ENCODE peak calls at places on chromosomes 16 and 17, in six cellular contexts. Q is WTC11, E is K562, L is H1, I is HCT116, R is HepG2. T is an unnamed sample.

GRCh38 chr16:25838724-25839186 is 147.0 kb downstream of the HS3ST4 start:
- DNase-seq in Q (peak; percentile 19), E (peak; percentile 57), L (peak; percentile 55), I (peak; percentile 27), R (peak; percentile 69), T (peak; percentile 11)

GRCh38 chr16:10080031-10080772 is 102.0 kb downstream of the GRIN2A start:
- DNase-seq in Q (no peak), E (no peak), L (no peak), I (peak; percentile 15), R (no peak), T (no peak)

GRCh38 chr16:648071-648785 is 937 bp upstream of the WDR90 start:
- DNase-seq in Q (peak; percentile 62), E (no peak), L (peak; percentile 77), I (no peak), R (peak; percentile 57), T (no peak)

GRCh38 chr17:81002409-81003361 is 11.0 kb downstream of the CHMP6 start:
- DNase-seq in Q (no peak), E (peak; percentile 81), L (no peak), I (no peak), R (no peak), T (no peak)

GRCh38 chr16:60645541-60645940 is 1390.7 kb downstream of the CDH8 start:
- DNase-seq in Q (no peak), E (no peak), L (no peak), I (no peak), R (no peak), T (no peak)

GRCh38 chr17:77472837-77473214 is 332.1 kb downstream of the SEC14L1 start:
- DNase-seq in Q (no peak), E (no peak), L (no peak), I (no peak), R (no peak), T (no peak)

GRCh38 chr16:81511371-81511770 is 66.8 kb downstream of the CMIP start:
- DNase-seq in Q (no peak), E (no peak), L (no peak), I (peak; percentile 28), R (peak; percentile 86), T (no peak)

GRCh38 chr17:65099941-65100315 is 37.2 kb upstream of the RGS9 start:
- DNase-seq in Q (no peak), E (no peak), L (no peak), I (peak; percentile 80), R (peak; percentile 29), T (peak; percentile 84)

GRCh38 chr16:1979271-1980025 is 1.8 kb downstream of the NOXO1 start:
- DNase-seq in Q (peak; percentile 74), E (peak; percentile 44), L (peak; percentile 87), I (no peak), R (no peak), T (no peak)

GRCh38 chr16:31365131-31365865 is 10.3 kb downstream of the ITGAX start:
- DNase-seq in Q (no peak), E (no peak), L (no peak), I (no peak), R (no peak), T (no peak)

GRCh38 chr17:58527306-58527705 is 12.9 kb upstream of the MTMR4 start:
- DNase-seq in Q (no peak), E (no peak), L (no peak), I (no peak), R (no peak), T (no peak)

GRCh38 chr16:69861276-69862030 is 89.7 kb upstream of the CLEC18A start:
- DNase-seq in Q (no peak), E (no peak), L (no peak), I (no peak), R (no peak), T (no peak)

GRCh38 chr16:10069374-10069773 is 112.9 kb downstream of the GRIN2A start:
- DNase-seq in Q (no peak), E (no peak), L (no peak), I (no peak), R (no peak), T (no peak)

GRCh38 chr17:17724307-17724921 is 43.2 kb downstream of the RAI1 start:
- DNase-seq in Q (peak; percentile 66), E (no peak), L (peak; percentile 81), I (no peak), R (no peak), T (no peak)

GRCh38 chr16:77043076-77043475 is 147.9 kb upstream of the MON1B start:
- DNase-seq in Q (no peak), E (no peak), L (no peak), I (peak; percentile 8), R (no peak), T (no peak)

GRCh38 chr17:72592242-72592966 is 471.6 kb downstream of the SOX9 start:
- DNase-seq in Q (peak; percentile 81), E (peak; percentile 56), L (peak; percentile 90), I (peak; percentile 86), R (peak; percentile 78), T (no peak)

GRCh38 chr17:57735707-57736106 is 9.4 kb downstream of the CCDC182 start:
- DNase-seq in Q (peak; percentile 50), E (no peak), L (no peak), I (peak; percentile 36), R (peak; percentile 37), T (no peak)

GRCh38 chr16:73890524-73891500 is 405.8 kb upstream of the PSMD7 start:
- DNase-seq in Q (peak; percentile 41), E (no peak), L (peak; percentile 49), I (no peak), R (no peak), T (no peak)

GRCh38 chr17:5031365-5032082 is 3.7 kb downstream of the SLC52A1 start:
- DNase-seq in Q (peak; percentile 85), E (peak; percentile 87), L (peak; percentile 94), I (peak; percentile 62), R (peak; percentile 50), T (peak; percentile 55)

GRCh38 chr17:80765241-80766022 is 220.8 kb downstream of the RPTOR start:
- DNase-seq in Q (no peak), E (no peak), L (no peak), I (no peak), R (no peak), T (no peak)

GRCh38 chr16:2527784-2528100 is 3.5 kb downstream of the CEMP1 start:
- DNase-seq in Q (no peak), E (no peak), L (no peak), I (no peak), R (no peak), T (no peak)

GRCh38 chr16:61653544-61653943 is 382.7 kb downstream of the CDH8 start:
- DNase-seq in Q (no peak), E (no peak), L (no peak), I (no peak), R (no peak), T (no peak)

GRCh38 chr16:396605-397004 is 394 bp upstream of the NME4 start:
- DNase-seq in Q (peak; percentile 59), E (peak; percentile 72), L (peak; percentile 69), I (no peak), R (peak; percentile 65), T (no peak)

GRCh38 chr17:40824015-40824832 is 1.8 kb upstream of the KRT10 start:
- DNase-seq in Q (no peak), E (no peak), L (no peak), I (no peak), R (no peak), T (no peak)

GRCh38 chr17:75380315-75380714 is 25.2 kb downstream of the GRB2 start:
- DNase-seq in Q (no peak), E (no peak), L (no peak), I (no peak), R (no peak), T (no peak)

GRCh38 chr16:89066746-89067145 is 26.9 kb upstream of the ACSF3 start:
- DNase-seq in Q (no peak), E (no peak), L (no peak), I (no peak), R (no peak), T (no peak)

GRCh38 chr16:89069920-89070319 is 23.7 kb upstream of the ACSF3 start:
- DNase-seq in Q (no peak), E (no peak), L (no peak), I (no peak), R (no peak), T (no peak)

GRCh38 chr16:89065445-89065795 is 28.2 kb upstream of the ACSF3 start:
- DNase-seq in Q (no peak), E (no peak), L (no peak), I (no peak), R (no peak), T (no peak)

GRCh38 chr16:89064606-89065444 is 28.8 kb upstream of the ACSF3 start:
- DNase-seq in Q (no peak), E (no peak), L (no peak), I (no peak), R (no peak), T (no peak)

GRCh38 chr16:89067677-89068076 is 26.0 kb upstream of the ACSF3 start:
- DNase-seq in Q (no peak), E (no peak), L (no peak), I (no peak), R (no peak), T (no peak)
- TF ChIP-seq ATF3 in Q (no peak), E (no peak), L (no peak), I (no peak), R (no peak), T (no peak)

GRCh38 chr17:13118311-13118710 is 100.5 kb upstream of the ELAC2 start:
- DNase-seq in Q (no peak), E (no peak), L (no peak), I (no peak), R (no peak), T (no peak)

GRCh38 chr17:13117616-13118015 is 99.8 kb upstream of the ELAC2 start:
- DNase-seq in Q (no peak), E (no peak), L (no peak), I (no peak), R (no peak), T (no peak)

GRCh38 chr17:13113821-13114525 is 96.1 kb upstream of the ELAC2 start:
- DNase-seq in Q (no peak), E (no peak), L (no peak), I (no peak), R (no peak), T (no peak)

GRCh38 chr17:13114601-13115024 is 96.8 kb upstream of the ELAC2 start:
- DNase-seq in Q (peak; percentile 69), E (peak; percentile 37), L (peak; percentile 68), I (peak; percentile 13), R (peak; percentile 24), T (no peak)
- TF ChIP-seq ATF3 in Q (no peak), E (no peak), L (no peak), I (no peak), R (no peak), T (no peak)

DNA sequence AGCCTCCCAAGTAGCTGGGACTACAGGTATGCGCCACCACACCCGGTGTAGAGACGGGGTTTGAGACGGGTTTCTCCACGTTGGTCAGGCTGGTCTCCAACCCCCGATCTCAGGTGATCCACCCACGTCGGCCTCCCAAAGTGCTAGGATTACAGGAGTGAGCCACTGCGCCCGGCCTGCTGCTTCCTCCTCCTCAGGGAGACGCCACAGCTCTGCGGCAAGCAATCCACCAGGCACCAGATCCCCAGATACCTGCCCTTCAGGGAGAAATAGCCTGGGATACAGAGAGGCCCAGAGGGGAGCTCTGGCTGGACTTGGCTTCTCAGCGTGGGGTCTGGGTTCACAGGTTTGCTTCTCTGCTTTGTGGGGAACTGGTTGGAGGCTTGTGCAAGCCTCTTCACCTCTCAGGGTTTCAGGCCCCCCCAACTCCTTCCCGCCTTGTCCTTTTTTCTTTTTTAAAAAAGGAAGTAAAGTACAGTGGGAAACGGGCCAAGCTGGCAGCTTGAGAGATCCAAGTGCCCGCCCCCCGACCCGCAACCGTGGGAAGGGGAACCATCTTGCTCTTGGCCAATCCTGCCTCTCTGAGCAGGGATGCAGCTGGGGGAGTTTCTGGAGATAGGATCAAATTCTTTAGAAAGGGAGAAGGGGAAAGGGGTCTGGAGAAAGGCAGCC is 2.6 kb upstream of the SPHK1 start:
- DNase-seq in Q (no peak), E (no peak), L (no peak), I (no peak), R (no peak), T (no peak)
- TF ChIP-seq ATF3 in Q (no peak), E (no peak), L (no peak), I (no peak), R (no peak), T (no peak)

GRCh38 chr17:44967026-44967906 is 837 bp downstream of the C1QL1 start:
- DNase-seq in Q (peak; percentile 35), E (peak; percentile 53), L (peak; percentile 75), I (no peak), R (no peak), T (no peak)
- TF ChIP-seq ATF3 in Q (no peak), E (no peak), L (no peak), I (no peak), R (no peak), T (no peak)

T was measured in GM12878.